ENCODE peak calls at places on chromosomes 6 and 20, in seven cellular contexts. Q, Y, X, T, Z, A and P are unnamed samples.

GRCh38 chr6:125584468-125584939 is 164.9 kb upstream of the HEY2 start:
- DNase-seq in Q (peak; percentile 77), Y (peak; percentile 77), X (no peak), T (peak; percentile 3), Z (no peak), A (no peak), P (peak; percentile 41)

GRCh38 chr20:13898012-13898612 is 92.3 kb downstream of the SEL1L2 start:
- DNase-seq in Q (peak; percentile 15), Y (no peak), X (no peak), T (no peak), Z (no peak), A (no peak), P (no peak)

GRCh38 chr6:7777062-7777461 is 51.2 kb downstream of the BMP6 start:
- DNase-seq in Q (no peak), Y (no peak), X (no peak), T (no peak), Z (no peak), A (no peak), P (no peak)

GRCh38 chr20:5448449-5449118 is 131.8 kb upstream of the PROKR2 start:
- DNase-seq in Q (peak; percentile 86), Y (peak; percentile 46), X (peak; percentile 70), T (peak; percentile 38), Z (no peak), A (peak; percentile 41), P (peak; percentile 33)

GRCh38 chr6:68238097-68238597 is 396.9 kb upstream of the ADGRB3 start:
- DNase-seq in Q (no peak), Y (peak; percentile 62), X (no peak), T (peak; percentile 61), Z (no peak), A (no peak), P (no peak)

GRCh38 chr20:1894951-1895673 is at the start of gene SIRPA:
- DNase-seq in Q (peak; percentile 57), Y (peak; percentile 80), X (peak; percentile 86), T (peak; percentile 73), Z (no peak), A (peak; percentile 31), P (no peak)

GRCh38 chr20:4956200-4956810 is 45.0 kb downstream of the SLC23A2 start:
- DNase-seq in Q (peak; percentile 81), Y (peak; percentile 70), X (peak; percentile 79), T (peak; percentile 74), Z (no peak), A (peak; percentile 61), P (peak; percentile 45)

GRCh38 chr6:148827421-148827820 is 80.6 kb downstream of the UST start:
- DNase-seq in Q (no peak), Y (no peak), X (no peak), T (no peak), Z (no peak), A (no peak), P (no peak)

GRCh38 chr6:158648682-158649131 is 1.1 kb upstream of the SYTL3 start:
- DNase-seq in Q (no peak), Y (peak; percentile 97), X (no peak), T (peak; percentile 93), Z (peak; percentile 83), A (no peak), P (peak; percentile 70)

GRCh38 chr20:33481431-33481941 is 8.4 kb upstream of the CBFA2T2 start:
- DNase-seq in Q (no peak), Y (no peak), X (no peak), T (no peak), Z (no peak), A (no peak), P (no peak)

GRCh38 chr20:43681991-43682410 is 15.1 kb downstream of the MYBL2 start:
- DNase-seq in Q (no peak), Y (no peak), X (no peak), T (no peak), Z (peak; percentile 89), A (peak; percentile 99), P (no peak)

GRCh38 chr20:6277661-6278060 is 154.8 kb upstream of the FERMT1 start:
- DNase-seq in Q (no peak), Y (no peak), X (no peak), T (peak; percentile 6), Z (no peak), A (no peak), P (no peak)

GRCh38 chr6:5084192-5084786 is 852 bp upstream of the PPP1R3G start:
- DNase-seq in Q (peak; percentile 61), Y (no peak), X (no peak), T (no peak), Z (no peak), A (no peak), P (no peak)

GRCh38 chr6:90819483-90819882 is 232.6 kb upstream of the MAP3K7 start:
- DNase-seq in Q (no peak), Y (no peak), X (no peak), T (no peak), Z (no peak), A (no peak), P (no peak)

GRCh38 chr6:56450376-56450775 is 192.3 kb downstream of the DST start:
- DNase-seq in Q (no peak), Y (no peak), X (no peak), T (no peak), Z (no peak), A (no peak), P (no peak)

GRCh38 chr20:63215101-63216040 is 560 bp downstream of the YTHDF1 start:
- DNase-seq in Q (peak; percentile 78), Y (peak; percentile 79), X (peak; percentile 91), T (peak; percentile 64), Z (no peak), A (peak; percentile 8), P (peak; percentile 50)

GRCh38 chr20:63091901-63092659 is 85.3 kb upstream of the BHLHE23 start:
- DNase-seq in Q (no peak), Y (no peak), X (no peak), T (no peak), Z (no peak), A (no peak), P (no peak)

GRCh38 chr6:54103485-54103884 is 7.8 kb upstream of the MLIP start:
- DNase-seq in Q (no peak), Y (no peak), X (no peak), T (no peak), Z (no peak), A (no peak), P (no peak)

GRCh38 chr6:107308676-107309075 is 150.7 kb downstream of the PDSS2 start:
- DNase-seq in Q (no peak), Y (no peak), X (no peak), T (no peak), Z (no peak), A (no peak), P (no peak)

GRCh38 chr6:10793035-10793434 is 45.3 kb downstream of the MAK start:
- DNase-seq in Q (no peak), Y (no peak), X (no peak), T (no peak), Z (no peak), A (no peak), P (no peak)

GRCh38 chr6:28764014-28764723 is 159.6 kb downstream of the TRIM27 start:
- DNase-seq in Q (no peak), Y (no peak), X (no peak), T (no peak), Z (no peak), A (no peak), P (no peak)

GRCh38 chr20:50586531-50587232 is 76.5 kb downstream of the PTPN1 start:
- DNase-seq in Q (no peak), Y (no peak), X (no peak), T (no peak), Z (no peak), A (no peak), P (no peak)

GRCh38 chr20:63749597-63750508 is 10.3 kb downstream of the SLC2A4RG start:
- DNase-seq in Q (no peak), Y (no peak), X (no peak), T (no peak), Z (no peak), A (no peak), P (no peak)

GRCh38 chr6:120489941-120490340 is 844.3 kb downstream of the TBC1D32 start:
- DNase-seq in Q (no peak), Y (no peak), X (no peak), T (no peak), Z (no peak), A (no peak), P (no peak)

GRCh38 chr6:144488590-144488989 is 203.5 kb downstream of the UTRN start:
- DNase-seq in Q (no peak), Y (no peak), X (no peak), T (no peak), Z (no peak), A (no peak), P (no peak)

GRCh38 chr6:144497650-144498049 is 212.5 kb downstream of the UTRN start:
- DNase-seq in Q (no peak), Y (peak; percentile 15), X (no peak), T (no peak), Z (no peak), A (no peak), P (no peak)

DNA sequence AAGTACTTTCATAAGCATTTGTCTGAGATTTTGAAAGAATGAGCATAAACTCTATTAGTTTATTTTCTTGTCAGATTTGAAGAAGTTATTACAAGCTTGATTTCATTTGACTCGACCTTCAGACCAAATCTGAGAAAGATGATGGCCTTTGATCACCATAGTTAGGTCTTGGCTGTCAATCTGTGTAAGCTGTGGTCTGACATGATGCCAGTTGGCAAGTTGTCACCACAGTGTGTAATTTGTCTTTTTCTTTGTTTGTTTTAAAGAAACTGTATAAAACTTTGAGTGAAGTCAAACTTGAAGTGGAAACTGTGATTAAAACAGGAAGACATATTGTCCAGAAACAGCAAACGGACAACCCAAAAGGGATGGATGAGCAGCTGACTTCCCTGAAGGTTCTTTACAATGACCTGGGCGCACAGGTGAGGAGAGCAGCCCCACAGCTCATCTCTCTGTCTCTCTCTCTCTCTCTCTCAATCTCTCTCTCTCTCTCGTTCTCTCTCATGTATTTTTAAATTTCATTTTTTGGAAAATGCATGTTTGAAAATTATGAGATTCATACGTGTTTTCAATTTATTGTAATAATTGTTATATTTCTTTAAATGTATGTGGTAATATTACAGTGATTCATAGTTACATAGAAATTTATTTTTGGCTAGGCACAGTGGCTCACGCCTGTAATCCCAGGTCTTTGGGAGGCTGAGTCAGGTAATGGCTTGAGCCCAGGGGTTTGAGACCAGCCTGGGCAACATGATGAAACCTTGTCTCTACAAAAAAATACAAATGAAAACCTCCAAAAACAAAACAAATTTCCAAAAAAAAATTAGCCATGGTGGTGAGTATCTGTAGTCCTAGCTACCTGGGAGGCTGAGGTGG is 208.1 kb downstream of the UTRN start:
- DNase-seq in Q (no peak), Y (no peak), X (no peak), T (peak; percentile 64), Z (no peak), A (no peak), P (no peak)
- H3K4me2 ChIP-seq in Q (no peak overlapping the region), Y (no peak overlapping the region), X (no peak overlapping the region), T (no peak overlapping the region), Z (no peak overlapping the region), A (no peak overlapping the region), P (no peak overlapping the region)

GRCh38 chr20:36463212-36464061 is 77.9 kb upstream of the MYL9 start:
- DNase-seq in Q (no peak), Y (peak; percentile 37), X (no peak), T (no peak), Z (no peak), A (no peak), P (no peak)
- H3K4me2 ChIP-seq in Q (peak overlapping the region; percentile 100), Y (peak overlapping the region; percentile 93), X (peak overlapping the region; percentile 100), T (peak overlapping the region; percentile 97), Z (peak overlapping the region; percentile 98), A (peak overlapping the region; percentile 98), P (peak overlapping the region; percentile 100)

GRCh38 chr6:16228709-16229665 is 9.4 kb upstream of the GMPR start:
- DNase-seq in Q (no peak), Y (no peak), X (no peak), T (peak; percentile 19), Z (no peak), A (no peak), P (no peak)
- H3K4me2 ChIP-seq in Q (peak overlapping the region; percentile 38), Y (no peak overlapping the region), X (no peak overlapping the region), T (peak overlapping the region; percentile 4), Z (no peak overlapping the region), A (no peak overlapping the region), P (no peak overlapping the region)

GRCh38 chr6:169454204-169454871 is 200.7 kb upstream of the THBS2 start:
- DNase-seq in Q (no peak), Y (peak; percentile 22), X (no peak), T (peak; percentile 88), Z (no peak), A (no peak), P (no peak)
- H3K4me2 ChIP-seq in Q (no peak overlapping the region), Y (no peak overlapping the region), X (no peak overlapping the region), T (no peak overlapping the region), Z (no peak overlapping the region), A (no peak overlapping the region), P (no peak overlapping the region)